ENCODE peak calls at places on chromosome 1, in seven cellular contexts. One of them, this sample, is unnamed.

GRCh38 chr1:111045033-111045722 is 81.5 kb upstream of the LRIF1 start:
- DNase-seq in B cell: no peak
- DNase-seq in GM23248: peak; percentile 44
- DNase-seq in GM03348: no peak
- DNase-seq in COR-L47: no peak
- DNase-seq in central memory CD8-positive, alpha-beta T cell: no peak
- DNase-seq in NCI-H1417: no peak
- DNase-seq in this sample: no peak

GRCh38 chr1:220251272-220251671 is 21.0 kb downstream of the RAB3GAP2 start:
- DNase-seq in B cell: no peak
- DNase-seq in GM23248: no peak
- DNase-seq in GM03348: no peak
- DNase-seq in COR-L47: no peak
- DNase-seq in central memory CD8-positive, alpha-beta T cell: no peak
- DNase-seq in NCI-H1417: no peak
- DNase-seq in this sample: no peak

GRCh38 chr1:1321477-1321876 is 3.0 kb downstream of the INTS11 start:
- DNase-seq in B cell: no peak
- DNase-seq in GM23248: no peak
- DNase-seq in GM03348: no peak
- DNase-seq in COR-L47: no peak
- DNase-seq in central memory CD8-positive, alpha-beta T cell: no peak
- DNase-seq in NCI-H1417: no peak
- DNase-seq in this sample: no peak

GRCh38 chr1:1399870-1400575 is 888 bp upstream of the CCNL2 start:
- DNase-seq in B cell: no peak
- DNase-seq in GM23248: peak; percentile 60
- DNase-seq in GM03348: peak; percentile 26
- DNase-seq in COR-L47: no peak
- DNase-seq in central memory CD8-positive, alpha-beta T cell: no peak
- DNase-seq in NCI-H1417: no peak
- DNase-seq in this sample: no peak

GRCh38 chr1:67749263-67749843 is 64.4 kb downstream of the GADD45A start:
- DNase-seq in B cell: no peak
- DNase-seq in GM23248: no peak
- DNase-seq in GM03348: no peak
- DNase-seq in COR-L47: no peak
- DNase-seq in central memory CD8-positive, alpha-beta T cell: no peak
- DNase-seq in NCI-H1417: no peak
- DNase-seq in this sample: no peak

GRCh38 chr1:203722925-203723324 is 42.1 kb upstream of the LAX1 start:
- DNase-seq in B cell: no peak
- DNase-seq in GM23248: no peak
- DNase-seq in GM03348: no peak
- DNase-seq in COR-L47: no peak
- DNase-seq in central memory CD8-positive, alpha-beta T cell: no peak
- DNase-seq in NCI-H1417: no peak
- DNase-seq in this sample: no peak

GRCh38 chr1:25123551-25123950 is 108.8 kb downstream of the SYF2 start:
- DNase-seq in B cell: no peak
- DNase-seq in GM23248: peak; percentile 56
- DNase-seq in GM03348: no peak
- DNase-seq in COR-L47: no peak
- DNase-seq in central memory CD8-positive, alpha-beta T cell: no peak
- DNase-seq in NCI-H1417: no peak
- DNase-seq in this sample: no peak

GRCh38 chr1:167207940-167208623 is 12.6 kb upstream of the POU2F1 start:
- DNase-seq in B cell: no peak
- DNase-seq in GM23248: no peak
- DNase-seq in GM03348: no peak
- DNase-seq in COR-L47: no peak
- DNase-seq in central memory CD8-positive, alpha-beta T cell: no peak
- DNase-seq in NCI-H1417: no peak
- DNase-seq in this sample: no peak

GRCh38 chr1:209879539-209879938 is 51.8 kb downstream of the UTP25 start:
- DNase-seq in B cell: no peak
- DNase-seq in GM23248: peak; percentile 78
- DNase-seq in GM03348: no peak
- DNase-seq in COR-L47: peak; percentile 77
- DNase-seq in central memory CD8-positive, alpha-beta T cell: no peak
- DNase-seq in NCI-H1417: peak; percentile 23
- DNase-seq in this sample: no peak

GRCh38 chr1:48841945-48842344 is 65.3 kb upstream of the BEND5 start:
- DNase-seq in B cell: no peak
- DNase-seq in GM23248: no peak
- DNase-seq in GM03348: no peak
- DNase-seq in COR-L47: no peak
- DNase-seq in central memory CD8-positive, alpha-beta T cell: no peak
- DNase-seq in NCI-H1417: no peak
- DNase-seq in this sample: no peak

GRCh38 chr1:78731674-78732073 is 82.0 kb downstream of the IFI44 start:
- DNase-seq in B cell: no peak
- DNase-seq in GM23248: no peak
- DNase-seq in GM03348: no peak
- DNase-seq in COR-L47: no peak
- DNase-seq in central memory CD8-positive, alpha-beta T cell: no peak
- DNase-seq in NCI-H1417: no peak
- DNase-seq in this sample: no peak

GRCh38 chr1:73627723-73628122 is 570.3 kb downstream of the LRRIQ3 start:
- DNase-seq in B cell: no peak
- DNase-seq in GM23248: no peak
- DNase-seq in GM03348: no peak
- DNase-seq in COR-L47: no peak
- DNase-seq in central memory CD8-positive, alpha-beta T cell: no peak
- DNase-seq in NCI-H1417: no peak
- DNase-seq in this sample: no peak

This sample was measured in GM06990.